ENCODE peak calls at places on chromosome 1, in seven cellular contexts. B, J, Q, P, A, I and F are unnamed samples. For H3K36me3 and H3K4me1, the result is how much of the 10 kb centered on the place peaks cover.

GRCh38 chr1:32464191-32464715 is 619 bp upstream of the ZBTB8B start:
- DNase-seq in B (no peak), J (no peak), Q (no peak), P (peak), A (no peak), I (peak), F (no peak)

GRCh38 chr1:78370356-78370755 is 120.4 kb upstream of the PTGFR start:
- DNase-seq in B (no peak), J (no peak), Q (no peak), P (peak), A (peak), I (no peak), F (no peak)

GRCh38 chr1:27806758-27807157 is 23.8 kb upstream of the PPP1R8 start:
- DNase-seq in B (no peak), J (no peak), Q (no peak), P (no peak), A (no peak), I (no peak), F (no peak)

GRCh38 chr1:154812911-154813816 is 56.9 kb downstream of the KCNN3 start:
- DNase-seq in B (no peak), J (no peak), Q (no peak), P (peak), A (peak), I (peak), F (no peak)

GRCh38 chr1:93061895-93062792 is 16.9 kb upstream of the MTF2 start:
- DNase-seq in B (no peak), J (no peak), Q (no peak), P (peak), A (peak), I (peak), F (no peak)

GRCh38 chr1:118340928-118341905 is 156.2 kb upstream of the SPAG17 start:
- DNase-seq in B (no peak), J (no peak), Q (no peak), P (no peak), A (no peak), I (no peak), F (no peak)

GRCh38 chr1:34369701-34370455 is 193.2 kb downstream of the C1orf94 start:
- DNase-seq in B (no peak), J (no peak), Q (no peak), P (no peak), A (no peak), I (no peak), F (no peak)

GRCh38 chr1:12201343-12202189 is 28.3 kb upstream of the VPS13D start:
- DNase-seq in B (no peak), J (no peak), Q (no peak), P (no peak), A (no peak), I (no peak), F (no peak)

GRCh38 chr1:43312212-43312623 is 11.4 kb downstream of the TIE1 start:
- DNase-seq in B (peak), J (no peak), Q (peak), P (no peak), A (no peak), I (no peak), F (no peak)

GRCh38 chr1:184426278-184426674 is 39.4 kb downstream of the C1orf21 start:
- DNase-seq in B (no peak), J (no peak), Q (no peak), P (no peak), A (no peak), I (no peak), F (no peak)

GRCh38 chr1:60989745-60990718 is 92.3 kb upstream of the NFIA start:
- DNase-seq in B (no peak), J (no peak), Q (no peak), P (peak), A (peak), I (peak), F (no peak)

GRCh38 chr1:153985984-153986761 is at the start of gene RAB13:
- DNase-seq in B (peak), J (peak), Q (peak), P (peak), A (peak), I (peak), F (peak)

GRCh38 chr1:64366821-64367220 is 103.1 kb upstream of the CACHD1 start:
- DNase-seq in B (no peak), J (no peak), Q (no peak), P (no peak), A (no peak), I (no peak), F (no peak)

GRCh38 chr1:200351826-200352549 is 57.8 kb downstream of the ZNF281 start:
- DNase-seq in B (no peak), J (no peak), Q (no peak), P (peak), A (peak), I (peak), F (no peak)

GRCh38 chr1:219798283-219799030 is 129.9 kb downstream of the SLC30A10 start:
- DNase-seq in B (no peak), J (no peak), Q (no peak), P (peak), A (peak), I (no peak), F (no peak)

GRCh38 chr1:232657426-232657825 is 27.5 kb upstream of the SIPA1L2 start:
- DNase-seq in B (no peak), J (no peak), Q (no peak), P (no peak), A (peak), I (no peak), F (no peak)

GRCh38 chr1:247104965-247105364 is 809 bp upstream of the ZNF669 start:
- DNase-seq in B (no peak), J (no peak), Q (no peak), P (no peak), A (no peak), I (no peak), F (no peak)

GRCh38 chr1:23634518-23634839 is 57.1 kb upstream of the RPL11 start:
- DNase-seq in B (no peak), J (no peak), Q (no peak), P (no peak), A (no peak), I (no peak), F (no peak)

GRCh38 chr1:207838156-207839082 is 72.5 kb downstream of the CD34 start:
- DNase-seq in B (no peak), J (no peak), Q (no peak), P (no peak), A (peak), I (peak), F (no peak)

GRCh38 chr1:184567648-184568047 is 180.8 kb downstream of the C1orf21 start:
- DNase-seq in B (no peak), J (no peak), Q (no peak), P (peak), A (peak), I (no peak), F (no peak)

DNA sequence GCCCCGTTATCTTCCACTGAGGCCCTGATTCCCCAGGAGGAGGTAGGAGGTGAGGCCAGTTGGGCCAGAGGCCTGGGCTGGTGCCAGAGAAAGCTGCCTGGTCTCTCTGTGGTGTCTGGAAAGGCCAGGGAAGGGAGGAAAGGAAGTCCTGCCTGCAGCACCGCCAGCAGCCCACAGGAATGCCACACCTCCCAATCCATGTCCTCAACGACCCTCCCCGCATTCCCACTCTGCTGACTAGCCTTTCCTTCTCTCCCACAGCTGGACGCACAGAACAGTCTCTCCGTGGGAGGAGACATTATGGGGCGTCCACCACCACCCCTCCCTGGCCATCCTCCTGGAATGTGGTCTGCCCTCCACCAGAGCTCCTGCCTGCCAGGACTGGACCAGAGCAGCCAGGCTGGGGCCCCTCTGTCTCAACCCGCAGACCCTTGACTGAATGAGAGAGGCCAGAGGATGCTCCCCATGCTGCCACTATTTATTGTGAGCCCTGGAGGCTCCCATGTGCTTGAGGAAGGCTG is 18.0 kb downstream of the CSF1 start:
- DNase-seq in B (no peak), J (peak), Q (peak), P (peak), A (peak), I (peak), F (no peak)
- H3K36me3 ChIP-seq in B (half or more), J (under half), Q (under half), P (half or more), A (under half), I (under half), F (under half)

DNA sequence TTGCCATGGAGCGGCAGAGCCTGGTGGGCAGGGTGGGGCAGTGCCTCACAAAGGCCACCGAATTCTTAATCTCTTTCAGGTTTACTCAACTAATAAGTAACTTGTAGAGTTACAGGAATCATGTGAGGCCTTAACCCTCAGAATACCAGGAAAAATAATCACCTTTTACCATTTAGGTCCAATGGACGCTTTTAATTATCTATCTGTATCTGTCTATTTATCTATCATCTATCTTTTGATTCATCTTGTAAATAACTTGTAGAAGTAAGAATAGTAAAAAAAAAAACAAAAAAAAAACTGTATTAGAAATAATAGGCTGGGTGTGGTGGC is 11.8 kb upstream of the S100A11 start:
- DNase-seq in B (no peak), J (no peak), Q (no peak), P (no peak), A (no peak), I (no peak), F (no peak)
- H3K4me3 ChIP-seq in B (peak), J (no peak), Q (no peak), P (no peak), A (no peak), I (no peak), F (peak)

GRCh38 chr1:111904478-111905218 is 84.8 kb downstream of the KCND3 start:
- DNase-seq in B (no peak), J (no peak), Q (no peak), P (peak), A (no peak), I (no peak), F (no peak)

GRCh38 chr1:111907321-111907720 is 82.1 kb downstream of the KCND3 start:
- DNase-seq in B (no peak), J (no peak), Q (no peak), P (no peak), A (no peak), I (no peak), F (no peak)

GRCh38 chr1:111906111-111906510 is 83.4 kb downstream of the KCND3 start:
- DNase-seq in B (no peak), J (no peak), Q (no peak), P (no peak), A (no peak), I (no peak), F (no peak)

GRCh38 chr1:111908222-111908621 is 81.2 kb downstream of the KCND3 start:
- DNase-seq in B (no peak), J (no peak), Q (no peak), P (no peak), A (no peak), I (no peak), F (no peak)

DNA sequence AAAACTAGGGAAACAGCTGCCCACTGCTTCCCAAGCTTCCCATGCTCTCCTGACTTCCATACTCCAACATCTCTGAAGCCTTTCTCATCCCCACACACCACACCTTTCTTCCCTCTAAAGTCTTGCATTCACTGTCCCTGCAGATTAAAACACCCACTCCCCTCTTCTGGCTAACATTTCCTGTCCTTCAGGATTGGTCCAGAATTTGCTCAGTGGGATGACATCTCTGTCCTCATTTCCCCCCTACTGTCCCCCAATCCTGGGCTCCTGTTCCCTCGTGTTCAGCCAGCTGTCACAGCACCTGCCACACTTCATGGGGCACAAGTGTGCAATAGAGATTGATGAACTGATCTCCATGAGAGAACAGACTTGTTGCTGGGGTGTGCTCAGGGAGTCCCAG is 82.7 kb downstream of the KCND3 start:
- DNase-seq in B (no peak), J (no peak), Q (no peak), P (no peak), A (no peak), I (no peak), F (no peak)
- H3K4me1 ChIP-seq in B (under half), J (under half), Q (under half), P (under half), A (under half), I (under half), F (under half)

DNA sequence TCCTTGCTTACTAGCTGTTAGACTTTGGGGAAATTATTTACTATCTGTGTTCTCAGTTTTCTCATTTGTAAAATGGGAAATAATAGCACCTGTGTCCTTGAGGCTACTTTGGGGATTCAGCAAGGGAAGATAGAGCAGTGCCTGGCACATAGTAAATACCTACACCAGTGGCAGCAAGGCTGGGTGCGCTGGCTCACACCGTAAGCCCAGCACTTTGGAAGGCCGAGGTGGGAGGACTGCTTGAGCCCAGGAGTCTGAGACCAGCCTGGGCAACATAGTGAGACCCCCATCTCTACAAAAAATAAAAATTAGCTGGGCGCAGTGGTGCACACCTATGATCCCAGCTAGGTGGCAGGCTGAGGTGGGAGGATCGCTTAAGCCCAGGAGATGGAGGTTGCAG is 8.6 kb upstream of the CENPS start:
- DNase-seq in B (no peak), J (no peak), Q (no peak), P (no peak), A (no peak), I (no peak), F (no peak)
- H3K36me3 ChIP-seq in B (under half), J (under half), Q (under half), P (under half), A (under half), I (under half), F (under half)

GRCh38 chr1:69691179-69691578 is 123.5 kb downstream of the LRRC7 start:
- DNase-seq in B (no peak), J (no peak), Q (no peak), P (no peak), A (no peak), I (no peak), F (no peak)

GRCh38 chr1:69688178-69688577 is 120.5 kb downstream of the LRRC7 start:
- DNase-seq in B (no peak), J (no peak), Q (no peak), P (no peak), A (no peak), I (peak), F (no peak)

GRCh38 chr1:69686367-69686984 is 118.8 kb downstream of the LRRC7 start:
- DNase-seq in B (no peak), J (no peak), Q (no peak), P (no peak), A (no peak), I (no peak), F (no peak)
- H3K4me3 ChIP-seq in B (no peak), J (no peak), Q (no peak), P (no peak), A (no peak), I (no peak), F (no peak)

GRCh38 chr1:31203215-31203614 is 36.5 kb downstream of the NKAIN1 start:
- DNase-seq in B (no peak), J (no peak), Q (no peak), P (no peak), A (peak), I (no peak), F (no peak)
- H3K4me1 ChIP-seq in B (under half), J (under half), Q (under half), P (under half), A (under half), I (under half), F (under half)

GRCh38 chr1:22521692-22522091 is 41.6 kb upstream of the EPHA8 start:
- DNase-seq in B (no peak), J (no peak), Q (no peak), P (no peak), A (no peak), I (peak), F (no peak)
- H3K36me3 ChIP-seq in B (half or more), J (under half), Q (under half), P (half or more), A (under half), I (under half), F (under half)